ENCODE peak calls at places on chromosomes 2 and 18, in five cellular contexts. One of them, this sample, is unnamed.

GRCh38 chr2:27713201-27713600 is 49.5 kb downstream of the SLC4A1AP start:
- DNase-seq in SIG-M5: no peak
- DNase-seq in NCI-H2081: no peak
- DNase-seq in cardiac muscle cell: no peak
- DNase-seq in anterior cingulate cortex: no peak
- DNase-seq in this sample: no peak

GRCh38 chr2:112891333-112891950 is 19.5 kb upstream of the IL37 start:
- DNase-seq in SIG-M5: no peak
- DNase-seq in NCI-H2081: no peak
- DNase-seq in cardiac muscle cell: no peak
- DNase-seq in anterior cingulate cortex: peak; percentile 11
- DNase-seq in this sample: no peak

GRCh38 chr2:102063360-102063947 is 71.7 kb downstream of the IL1R2 start:
- DNase-seq in SIG-M5: no peak
- DNase-seq in NCI-H2081: no peak
- DNase-seq in cardiac muscle cell: peak; percentile 42
- DNase-seq in anterior cingulate cortex: no peak
- DNase-seq in this sample: no peak

GRCh38 chr2:43210125-43210466 is 16.3 kb downstream of the ZFP36L2 start:
- DNase-seq in SIG-M5: no peak
- DNase-seq in NCI-H2081: no peak
- DNase-seq in cardiac muscle cell: no peak
- DNase-seq in anterior cingulate cortex: no peak
- DNase-seq in this sample: no peak

GRCh38 chr2:163800889-163801498 is 65.2 kb upstream of the FIGN start:
- DNase-seq in SIG-M5: no peak
- DNase-seq in NCI-H2081: no peak
- DNase-seq in cardiac muscle cell: peak; percentile 51
- DNase-seq in anterior cingulate cortex: peak; percentile 4
- DNase-seq in this sample: peak; percentile 47

GRCh38 chr2:73232471-73233153 is 427 bp downstream of the PRADC1 start:
- DNase-seq in SIG-M5: no peak
- DNase-seq in NCI-H2081: peak; percentile 33
- DNase-seq in cardiac muscle cell: no peak
- DNase-seq in anterior cingulate cortex: no peak
- DNase-seq in this sample: no peak

GRCh38 chr2:17057109-17058017 is 391.7 kb upstream of the CYRIA start:
- DNase-seq in SIG-M5: no peak
- DNase-seq in NCI-H2081: no peak
- DNase-seq in cardiac muscle cell: no peak
- DNase-seq in anterior cingulate cortex: no peak
- DNase-seq in this sample: no peak

GRCh38 chr18:55158570-55158969 is 199.3 kb upstream of the CCDC68 start:
- DNase-seq in SIG-M5: no peak
- DNase-seq in NCI-H2081: no peak
- DNase-seq in cardiac muscle cell: no peak
- DNase-seq in anterior cingulate cortex: no peak
- DNase-seq in this sample: no peak

GRCh38 chr2:122105171-122105884 is 349.9 kb downstream of the TSN start:
- DNase-seq in SIG-M5: no peak
- DNase-seq in NCI-H2081: no peak
- DNase-seq in cardiac muscle cell: no peak
- DNase-seq in anterior cingulate cortex: no peak
- DNase-seq in this sample: no peak

GRCh38 chr2:120576509-120577474 is 158.9 kb upstream of the GLI2 start:
- DNase-seq in SIG-M5: no peak
- DNase-seq in NCI-H2081: no peak
- DNase-seq in cardiac muscle cell: no peak
- DNase-seq in anterior cingulate cortex: no peak
- DNase-seq in this sample: no peak

GRCh38 chr2:149112713-149113112 is 74.2 kb downstream of the LYPD6B start:
- DNase-seq in SIG-M5: no peak
- DNase-seq in NCI-H2081: no peak
- DNase-seq in cardiac muscle cell: no peak
- DNase-seq in anterior cingulate cortex: no peak
- DNase-seq in this sample: no peak

GRCh38 chr18:47204908-47205522 is 28.9 kb upstream of the IER3IP1 start:
- DNase-seq in SIG-M5: no peak
- DNase-seq in NCI-H2081: no peak
- DNase-seq in cardiac muscle cell: peak; percentile 72
- DNase-seq in anterior cingulate cortex: peak; percentile 5
- DNase-seq in this sample: peak; percentile 58

This sample was measured in nephron progenitor cell.